ENCODE peak calls at places on chromosomes 5 and 9, in four cellular contexts. A, T, Y and S are unnamed samples.

GRCh38 chr9:122180633-122181032 is 20.9 kb downstream of the MORN5 start:
- DNase-seq in A (no peak), T (no peak), Y (peak), S (peak)

GRCh38 chr9:69173891-69174644 is at the start of gene TJP2:
- DNase-seq in A (peak), T (peak), Y (peak), S (no peak)

GRCh38 chr9:129597355-129598088 is 23.4 kb downstream of the C9orf50 start:
- DNase-seq in A (peak), T (no peak), Y (peak), S (peak)

GRCh38 chr5:97629281-97629680 is 446.2 kb upstream of the RIOK2 start:
- DNase-seq in A (no peak), T (no peak), Y (no peak), S (peak)

GRCh38 chr5:115850771-115851416 is 9.2 kb downstream of the AP3S1 start:
- DNase-seq in A (no peak), T (no peak), Y (no peak), S (no peak)

GRCh38 chr5:111859031-111859430 is 102.0 kb upstream of the NREP start:
- DNase-seq in A (no peak), T (no peak), Y (no peak), S (no peak)

GRCh38 chr9:89592963-89593775 is 11.6 kb upstream of the GADD45G start:
- DNase-seq in A (peak), T (no peak), Y (peak), S (no peak)

GRCh38 chr5:66864240-66864884 is 268.2 kb downstream of the MAST4 start:
- DNase-seq in A (peak), T (no peak), Y (peak), S (no peak)

GRCh38 chr5:66742083-66742895 is 146.1 kb downstream of the MAST4 start:
- DNase-seq in A (peak), T (peak), Y (peak), S (peak)

GRCh38 chr5:138978085-138978484 is 103.0 kb upstream of the LRRTM2 start:
- DNase-seq in A (no peak), T (no peak), Y (no peak), S (no peak)

GRCh38 chr9:5587024-5587423 is 41.9 kb upstream of the RIC1 start:
- DNase-seq in A (no peak), T (no peak), Y (no peak), S (no peak)

GRCh38 chr5:82159014-82159413 is 119.1 kb downstream of the RPS23 start:
- DNase-seq in A (no peak), T (no peak), Y (no peak), S (peak)

GRCh38 chr5:149114403-149115312 is 26.6 kb upstream of the ABLIM3 start:
- DNase-seq in A (peak), T (peak), Y (peak), S (peak)

GRCh38 chr5:36950586-36951457 is 74.3 kb downstream of the NIPBL start:
- DNase-seq in A (no peak), T (no peak), Y (no peak), S (no peak)

GRCh38 chr9:116899337-116900006 is 212.4 kb downstream of the TRIM32 start:
- DNase-seq in A (no peak), T (no peak), Y (no peak), S (no peak)

GRCh38 chr9:90538566-90538965 is 104.1 kb downstream of the DIRAS2 start:
- DNase-seq in A (no peak), T (no peak), Y (no peak), S (no peak)

GRCh38 chr9:113492343-113493079 is 29.0 kb downstream of the RGS3 start:
- DNase-seq in A (no peak), T (no peak), Y (no peak), S (no peak)

GRCh38 chr9:33480976-33481375 is 7.3 kb upstream of the NOL6 start:
- DNase-seq in A (no peak), T (no peak), Y (no peak), S (no peak)

GRCh38 chr9:77290373-77290772 is 113.0 kb downstream of the VPS13A start:
- DNase-seq in A (no peak), T (no peak), Y (no peak), S (no peak)

GRCh38 chr9:14340536-14340935 is 26.6 kb upstream of the NFIB start:
- DNase-seq in A (no peak), T (no peak), Y (no peak), S (no peak)

GRCh38 chr9:37942616-37943328 is 38.8 kb upstream of the SLC25A51 start:
- DNase-seq in A (no peak), T (no peak), Y (no peak), S (no peak)

GRCh38 chr5:34789021-34789531 is 49.9 kb upstream of the TTC23L start:
- DNase-seq in A (no peak), T (no peak), Y (no peak), S (no peak)

GRCh38 chr9:93468763-93469456 is 15.5 kb upstream of the FAM120AOS start:
- DNase-seq in A (no peak), T (peak), Y (no peak), S (no peak)

GRCh38 chr5:60223342-60223741 is 329.8 kb upstream of the PDE4D start:
- DNase-seq in A (no peak), T (no peak), Y (no peak), S (no peak)

GRCh38 chr5:68285075-68285827 is 69.7 kb downstream of the PIK3R1 start:
- DNase-seq in A (no peak), T (no peak), Y (peak), S (no peak)

GRCh38 chr5:1799110-1799601 is 481 bp downstream of the MRPL36 start:
- DNase-seq in A (no peak), T (peak), Y (peak), S (no peak)

GRCh38 chr9:134847138-134847537 is 33.5 kb upstream of the FCN2 start:
- DNase-seq in A (no peak), T (no peak), Y (no peak), S (no peak)

GRCh38 chr9:16154570-16155078 is 601.8 kb downstream of the CCDC171 start:
- DNase-seq in A (peak), T (peak), Y (no peak), S (no peak)

GRCh38 chr9:128419061-128419925 is 1.4 kb upstream of the CERCAM start:
- DNase-seq in A (no peak), T (peak), Y (no peak), S (no peak)

GRCh38 chr5:67413749-67414148 is 217.2 kb upstream of the CD180 start:
- DNase-seq in A (no peak), T (no peak), Y (no peak), S (no peak)

GRCh38 chr5:141725909-141726308 is 43.9 kb upstream of the ARAP3 start:
- DNase-seq in A (no peak), T (no peak), Y (no peak), S (no peak)

GRCh38 chr9:135076876-135077430 is 10.5 kb upstream of the OLFM1 start:
- DNase-seq in A (no peak), T (no peak), Y (no peak), S (no peak)

GRCh38 chr9:127283917-127284316 is 19.3 kb downstream of the GARNL3 start:
- DNase-seq in A (peak), T (no peak), Y (no peak), S (no peak)

DNA sequence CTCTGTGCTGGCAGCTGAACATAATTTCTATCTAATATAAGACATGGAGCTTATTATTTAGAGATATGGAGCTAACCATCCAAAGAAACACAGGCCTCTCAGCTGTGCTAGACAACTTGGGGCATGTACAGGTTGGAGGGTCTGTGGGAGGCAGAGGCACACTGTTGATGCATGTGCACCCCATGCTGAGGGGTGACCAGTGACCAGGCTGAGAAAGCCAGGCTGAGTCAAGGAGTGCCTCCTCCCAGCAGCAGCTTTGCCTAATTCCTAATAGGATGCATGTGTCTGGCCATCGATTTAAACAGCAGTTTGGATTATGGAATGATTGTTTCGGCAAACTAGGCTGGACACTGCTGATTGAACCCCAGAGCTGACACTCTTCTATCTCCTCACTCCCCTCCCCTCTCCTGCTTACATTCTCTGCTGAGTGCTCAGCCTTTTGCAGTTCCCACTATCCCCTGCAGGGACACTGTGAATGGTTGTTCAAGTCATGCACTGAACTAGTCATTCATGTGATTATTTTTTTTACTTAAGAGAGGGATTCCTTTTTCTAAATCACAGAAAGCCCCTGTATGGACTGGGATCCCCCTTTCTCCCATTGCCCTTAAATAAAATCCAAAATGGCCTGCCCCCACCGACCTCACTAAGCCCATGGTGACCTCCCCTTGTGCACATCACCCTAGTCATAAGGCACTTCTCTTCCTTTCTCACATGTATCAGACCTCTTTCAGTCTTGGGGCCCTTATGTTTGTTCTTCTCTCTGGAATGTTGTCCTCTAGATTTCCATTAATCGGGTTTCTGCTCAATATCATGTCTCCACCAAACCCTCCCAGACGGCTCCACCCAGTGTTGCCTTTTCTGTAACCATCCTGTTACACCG is 196.0 kb downstream of the ERCC6L2 start:
- DNase-seq in A (peak), T (peak), Y (peak), S (peak)
- TF ChIP-seq SP1 in A (no peak), T (no peak), Y (no peak), S (no peak)

GRCh38 chr5:32519508-32519907 is 65.8 kb upstream of the SUB1 start:
- DNase-seq in A (no peak), T (no peak), Y (no peak), S (no peak)

GRCh38 chr5:32523625-32524024 is 61.7 kb upstream of the SUB1 start:
- DNase-seq in A (peak), T (no peak), Y (peak), S (no peak)

GRCh38 chr5:32522429-32523143 is 62.8 kb upstream of the SUB1 start:
- DNase-seq in A (no peak), T (no peak), Y (no peak), S (no peak)

GRCh38 chr5:32520995-32521394 is 64.4 kb upstream of the SUB1 start:
- DNase-seq in A (no peak), T (no peak), Y (no peak), S (no peak)

DNA sequence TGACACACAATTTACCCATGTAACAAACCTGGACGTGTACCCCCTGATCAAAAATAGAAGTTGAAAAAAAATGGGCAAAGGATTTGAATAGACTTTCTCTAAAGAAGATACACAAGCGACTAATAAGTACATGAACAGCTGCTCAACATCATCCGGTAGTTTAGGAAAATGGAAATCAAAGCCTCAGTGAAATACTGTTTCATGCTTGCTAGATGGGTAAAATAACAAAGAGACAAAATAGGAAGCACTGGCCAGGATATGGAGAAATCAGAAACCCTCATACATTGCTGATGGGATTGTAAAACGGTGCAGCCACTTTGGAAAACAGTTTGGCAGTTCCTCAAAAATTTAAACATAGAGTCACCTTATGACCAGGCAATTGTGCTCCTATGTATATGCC is 65.0 kb upstream of the SUB1 start:
- DNase-seq in A (no peak), T (no peak), Y (no peak), S (no peak)
- TF ChIP-seq SP1 in A (no peak), T (no peak), Y (no peak), S (no peak)

GRCh38 chr9:133802256-133802655 is 64.1 kb upstream of the SARDH start:
- DNase-seq in A (no peak), T (no peak), Y (no peak), S (no peak)

GRCh38 chr9:133800266-133800665 is 62.1 kb upstream of the SARDH start:
- DNase-seq in A (no peak), T (no peak), Y (no peak), S (no peak)

GRCh38 chr9:133803745-133804144 is 65.6 kb upstream of the SARDH start:
- DNase-seq in A (no peak), T (no peak), Y (no peak), S (no peak)

GRCh38 chr9:133803028-133803585 is 65.0 kb upstream of the SARDH start:
- DNase-seq in A (no peak), T (no peak), Y (no peak), S (no peak)

DNA sequence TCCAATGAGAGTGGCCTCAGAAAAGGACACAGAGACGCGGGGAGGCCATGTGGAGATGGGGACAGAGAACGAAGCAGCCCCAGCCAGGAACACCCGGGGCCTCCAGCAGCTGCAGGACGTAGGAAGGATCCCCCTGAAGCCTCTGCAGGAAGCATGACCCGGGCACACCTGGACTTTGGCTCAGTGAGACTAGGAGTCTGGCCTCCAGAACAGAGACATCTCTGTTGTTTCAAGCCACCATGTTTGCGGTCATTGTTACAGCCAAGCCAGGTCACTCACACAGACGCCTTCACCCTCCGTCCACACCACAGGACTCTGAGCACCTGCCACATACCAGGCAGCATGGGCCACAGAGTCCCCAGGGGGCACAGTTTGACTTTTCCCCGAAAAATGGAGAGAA is 63.6 kb upstream of the SARDH start:
- DNase-seq in A (no peak), T (no peak), Y (peak), S (no peak)
- TF ChIP-seq SP1 in A (no peak), T (no peak), Y (no peak), S (no peak)

DNA sequence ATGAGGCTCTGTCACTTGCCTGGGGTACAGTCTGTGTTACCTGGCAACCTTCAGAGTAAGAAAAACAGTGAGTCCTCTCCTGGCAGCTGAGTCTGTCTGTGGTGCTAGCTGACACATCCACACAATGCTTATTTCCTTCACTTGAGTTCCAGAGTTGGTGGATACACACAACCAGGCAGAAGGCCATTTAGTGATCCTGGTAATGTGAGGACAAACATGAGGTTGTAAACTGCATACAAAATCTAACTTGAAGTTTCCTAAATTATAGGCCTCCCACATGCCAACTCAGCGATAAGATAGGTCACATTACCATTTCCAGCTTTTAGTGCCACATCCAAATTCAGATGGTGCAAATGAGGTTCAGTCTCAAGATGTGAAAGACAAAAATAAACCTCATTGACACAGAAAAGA is 125.5 kb downstream of the DCP2 start:
- DNase-seq in A (no peak), T (no peak), Y (no peak), S (no peak)
- TF ChIP-seq SP1 in A (no peak), T (no peak), Y (no peak), S (no peak)